ENCODE peak calls at places on chromosomes 2 and 18, in four cellular contexts. S is ovary, C is sigmoid colon, A is body of pancreas. G is an unnamed sample. For H3K4me1, the result is how much of the 10 kb centered on the place peaks cover.

GRCh38 chr18:24270937-24271380 is 126.7 kb downstream of the OSBPL1A start:
- DNase-seq in S (no peak), C (no peak), A (no peak), G (no peak)

GRCh38 chr2:36408198-36408703 is 52.7 kb downstream of the CRIM1 start:
- DNase-seq in S (peak), C (no peak), A (no peak), G (peak)

GRCh38 chr2:133755515-133756311 is 187.4 kb upstream of the NCKAP5 start:
- DNase-seq in S (no peak), C (peak), A (no peak), G (no peak)

GRCh38 chr2:10188211-10188610 is 65.7 kb downstream of the RRM2 start:
- DNase-seq in S (no peak), C (no peak), A (no peak), G (no peak)

GRCh38 chr18:47996091-47996541 is 65.7 kb upstream of the SMAD2 start:
- DNase-seq in S (no peak), C (no peak), A (no peak), G (no peak)

GRCh38 chr2:114550895-114551793 is 108.7 kb downstream of the DPP10 start:
- DNase-seq in S (peak), C (no peak), A (peak), G (no peak)

GRCh38 chr2:239275871-239276812 is 124.7 kb downstream of the HDAC4 start:
- DNase-seq in S (peak), C (peak), A (no peak), G (peak)

GRCh38 chr18:77061946-77062517 is 70.6 kb downstream of the MBP start:
- DNase-seq in S (peak), C (no peak), A (no peak), G (no peak)

GRCh38 chr2:216606551-216607527 is 26.4 kb upstream of the IGFBP2 start:
- DNase-seq in S (no peak), C (no peak), A (no peak), G (no peak)

GRCh38 chr2:37181726-37182684 is 6.5 kb downstream of the SULT6B1 start:
- DNase-seq in S (no peak), C (no peak), A (no peak), G (no peak)

GRCh38 chr2:241859436-241860183 is 916 bp upstream of the PDCD1 start:
- DNase-seq in S (peak), C (peak), A (peak), G (peak)

GRCh38 chr2:57759131-57759530 is 287.5 kb upstream of the VRK2 start:
- DNase-seq in S (no peak), C (no peak), A (no peak), G (no peak)

GRCh38 chr2:104856086-104856972 is 2.4 kb downstream of the POU3F3 start:
- DNase-seq in S (no peak), C (no peak), A (no peak), G (peak)

GRCh38 chr2:42901076-42901645 is 108.8 kb upstream of the HAAO start:
- DNase-seq in S (no peak), C (no peak), A (no peak), G (no peak)

GRCh38 chr18:36352384-36352783 is 54.9 kb downstream of the FHOD3 start:
- DNase-seq in S (no peak), C (no peak), A (peak), G (no peak)

GRCh38 chr2:27308359-27308875 is at the start of gene UCN:
- DNase-seq in S (peak), C (no peak), A (peak), G (peak)

GRCh38 chr2:100425107-100425506 is 7.6 kb upstream of the CHST10 start:
- DNase-seq in S (no peak), C (no peak), A (no peak), G (no peak)

GRCh38 chr18:36307513-36307912 is 10.0 kb downstream of the FHOD3 start:
- DNase-seq in S (no peak), C (no peak), A (no peak), G (no peak)

GRCh38 chr18:75226301-75226955 is 15.8 kb downstream of the TSHZ1 start:
- DNase-seq in S (no peak), C (no peak), A (no peak), G (no peak)

GRCh38 chr2:38377501-38378258 is 607 bp upstream of the ATL2 start:
- DNase-seq in S (no peak), C (no peak), A (peak), G (no peak)

GRCh38 chr2:231190531-231191197 is 7.8 kb upstream of the ARMC9 start:
- DNase-seq in S (peak), C (peak), A (peak), G (peak)

GRCh38 chr2:236343400-236344161 is 79.4 kb upstream of the ASB18 start:
- DNase-seq in S (peak), C (no peak), A (peak), G (no peak)

GRCh38 chr2:2689313-2689712 is 358.2 kb upstream of the MYT1L start:
- DNase-seq in S (no peak), C (no peak), A (no peak), G (no peak)

GRCh38 chr2:1750935-1751767 is 6.8 kb upstream of the PXDN start:
- DNase-seq in S (peak), C (peak), A (peak), G (peak)

GRCh38 chr2:105338020-105338385 is 663 bp downstream of the C2orf49 start:
- DNase-seq in S (no peak), C (no peak), A (no peak), G (no peak)

DNA sequence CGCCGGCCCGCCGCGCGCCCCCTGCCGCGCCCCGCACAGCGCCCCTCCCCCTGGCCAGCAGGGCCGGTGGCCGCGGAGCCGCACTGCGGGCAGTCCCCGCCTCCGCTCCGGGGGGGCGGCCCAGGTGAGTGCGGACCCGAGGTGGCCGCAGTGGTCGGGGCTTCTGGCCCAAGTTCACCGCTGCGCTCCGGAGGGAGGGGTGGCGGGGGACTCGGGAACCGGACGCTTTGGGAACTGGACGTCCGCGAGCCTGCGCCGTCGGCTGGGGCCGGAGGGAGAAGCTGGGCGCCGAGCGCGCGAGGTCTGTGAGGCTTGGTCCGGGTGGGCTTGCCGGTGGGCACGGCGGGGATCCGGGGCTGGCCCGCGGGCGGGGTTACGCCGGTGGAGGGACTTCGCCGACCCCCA is 587 bp upstream of the LDLRAD4 start:
- DNase-seq in S (no peak), C (no peak), A (peak), G (no peak)
- H3K4me1 ChIP-seq in S (under half), C (half or more), A (half or more), G (under half)

GRCh38 chr2:25131253-25131566 is 37.2 kb downstream of the POMC start:
- DNase-seq in S (no peak), C (no peak), A (no peak), G (no peak)
- H3K4me3 ChIP-seq in S (no peak), C (no peak), A (no peak), G (no peak)

DNA sequence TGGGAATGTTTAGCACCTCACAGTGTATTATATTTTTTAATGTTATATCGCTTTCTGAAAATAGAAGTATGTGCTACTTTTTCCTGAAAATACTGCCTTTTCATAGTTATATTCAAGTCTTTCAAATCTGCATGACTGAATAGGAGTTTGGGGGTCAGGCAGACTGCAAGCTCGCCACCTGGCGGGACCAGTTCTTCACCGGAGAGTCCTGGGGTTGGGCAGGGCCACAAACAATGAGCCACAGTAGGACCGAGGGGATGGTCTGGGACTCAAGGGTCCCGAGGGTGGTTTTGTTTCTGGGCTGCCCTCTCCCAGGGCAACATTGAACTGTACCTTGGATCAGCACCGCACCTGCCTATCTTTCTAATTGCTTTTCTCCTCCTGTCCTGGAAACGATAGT is 70.6 kb downstream of the VWA3B start:
- DNase-seq in S (no peak), C (no peak), A (no peak), G (no peak)
- H3K4me1 ChIP-seq in S (under half), C (under half), A (under half), G (under half)

GRCh38 chr2:72916743-72917137 is 579 bp upstream of the EMX1 start:
- DNase-seq in S (no peak), C (peak), A (no peak), G (no peak)

GRCh38 chr2:72915907-72916742 is 1.2 kb upstream of the EMX1 start:
- DNase-seq in S (no peak), C (peak), A (peak), G (peak)

GRCh38 chr2:72915076-72915906 is 2.0 kb upstream of the EMX1 start:
- DNase-seq in S (no peak), C (peak), A (no peak), G (no peak)

GRCh38 chr2:72917875-72918660 is 749 bp downstream of the EMX1 start:
- DNase-seq in S (no peak), C (peak), A (no peak), G (no peak)

GRCh38 chr2:72917138-72917874 is at the start of gene EMX1:
- DNase-seq in S (no peak), C (no peak), A (peak), G (peak)
- H3K4me3 ChIP-seq in S (peak), C (peak), A (peak), G (peak)

DNA sequence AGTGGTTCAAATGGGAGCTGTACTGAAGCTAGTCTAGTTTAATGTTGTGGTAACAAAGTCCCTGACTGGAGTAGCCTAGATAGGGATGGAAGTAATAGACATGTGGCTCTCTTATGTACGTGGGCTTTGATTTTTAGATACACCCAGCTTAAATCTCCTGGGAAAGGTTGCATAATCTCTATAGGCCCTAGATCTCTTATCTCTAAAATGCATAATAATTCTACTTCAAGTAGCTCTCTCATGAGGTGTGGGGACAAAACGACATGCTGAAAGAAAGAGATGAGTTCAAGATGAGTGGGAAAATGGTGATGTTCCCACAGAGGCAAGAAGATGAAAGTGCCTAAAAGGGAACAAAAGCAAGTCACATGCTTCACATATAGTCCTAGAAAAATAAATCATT is 148.5 kb upstream of the ITGA4 start:
- DNase-seq in S (no peak), C (no peak), A (no peak), G (no peak)
- H3K4me1 ChIP-seq in S (under half), C (under half), A (under half), G (under half)